ENCODE peak calls at places on chromosomes 3 and 15, in six cellular contexts. Y is tibial artery, Z is mesothelial cell of epicardium, K is suprapubic skin, I is small intestine, N is D341Med. S is an unnamed sample.

GRCh38 chr3:14273886-14274517 is 95.4 kb downstream of the LSM3 start:
- DNase-seq in N (no peak), K (no peak), I (no peak), Z (no peak), Y (no peak), S (no peak)

GRCh38 chr3:49673131-49673714 is 928 bp upstream of the APEH start:
- DNase-seq in I (no peak), N (no peak), K (peak; percentile 74), Z (no peak), Y (no peak), S (no peak)

GRCh38 chr15:80183886-80184285 is 31.1 kb downstream of the FAH start:
- DNase-seq in Y (no peak), K (no peak), I (no peak), Z (no peak), N (no peak), S (no peak)

GRCh38 chr3:28036599-28037575 is 204.5 kb upstream of the CMC1 start:
- DNase-seq in N (no peak), Y (no peak), K (no peak), Z (no peak), I (no peak), S (no peak)

GRCh38 chr3:187572431-187572830 is 97.8 kb downstream of the SST start:
- DNase-seq in I (no peak), Y (no peak), Z (no peak), K (no peak), N (no peak), S (no peak)

GRCh38 chr15:57364282-57365007 is 11.9 kb upstream of the CGNL1 start:
- DNase-seq in Z (no peak), Y (no peak), K (no peak), I (no peak), N (no peak), S (no peak)

GRCh38 chr3:123636431-123636841 is 51.6 kb upstream of the HACD2 start:
- DNase-seq in I (no peak), K (no peak), Y (no peak), Z (no peak), N (no peak), S (peak; percentile 59)

GRCh38 chr3:45716790-45717336 is 27.7 kb downstream of the SACM1L start:
- DNase-seq in Z (no peak), N (no peak), K (no peak), Y (no peak), I (no peak), S (no peak)

GRCh38 chr15:67833504-67834248 is 6.2 kb downstream of the RNU6-1 start:
- DNase-seq in N (peak; percentile 78), K (peak; percentile 63), I (peak; percentile 36), Z (no peak), Y (no peak), S (no peak)

GRCh38 chr15:74482661-74483060 is 21.7 kb upstream of the UBL7 start:
- DNase-seq in K (no peak), I (no peak), Y (no peak), Z (no peak), N (no peak), S (no peak)

GRCh38 chr15:88610756-88611231 is 10.3 kb upstream of the AEN start:
- DNase-seq in K (no peak), Z (no peak), N (no peak), I (no peak), Y (no peak), S (no peak)

GRCh38 chr15:64092864-64093626 is 593 bp downstream of the CIAO2A start:
- DNase-seq in Y (no peak), K (no peak), N (peak; percentile 60), Z (peak; percentile 42), I (peak; percentile 76), S (no peak)

GRCh38 chr3:12810013-12810780 is 13.7 kb downstream of the CAND2 start:
- DNase-seq in N (peak; percentile 99), Y (peak; percentile 98), K (peak; percentile 98), I (peak; percentile 89), Z (peak; percentile 98), S (no peak)

GRCh38 chr3:131350506-131350905 is 31.1 kb upstream of the NUDT16 start:
- DNase-seq in Z (no peak), Y (no peak), K (no peak), I (no peak), N (no peak), S (no peak)

GRCh38 chr3:49132437-49133225 is at the start of gene LAMB2:
- DNase-seq in Y (peak; percentile 65), N (peak; percentile 82), I (peak; percentile 80), Z (peak; percentile 75), K (peak; percentile 88), S (peak; percentile 85)

GRCh38 chr3:127472506-127472905 is 118.0 kb downstream of the TPRA1 start:
- DNase-seq in Z (no peak), K (no peak), N (no peak), Y (no peak), I (no peak), S (no peak)

GRCh38 chr3:58659051-58659675 is 7.4 kb downstream of the FAM3D start:
- DNase-seq in N (no peak), I (peak; percentile 62), Y (peak; percentile 16), Z (no peak), K (peak; percentile 46), S (no peak)

GRCh38 chr15:34609658-34610057 is 26.2 kb upstream of the GOLGA8B start:
- DNase-seq in K (no peak), Z (no peak), N (no peak), Y (no peak), I (no peak), S (no peak)

GRCh38 chr3:136586580-136586979 is 165.6 kb downstream of the STAG1 start:
- DNase-seq in Z (no peak), I (no peak), Y (no peak), K (no peak), N (no peak), S (no peak)

S was measured in D721Med.